ENCODE peak calls at places on chromosomes 6 and 20, in eight cellular contexts. X is uterus; I is dorsolateral prefrontal cortex; C is activated CD4-positive, alpha-beta T cell treated with anti-CD3 and anti-CD28 coated beads for 4 hours; V is hepatic stellate cell; Y is KBM-7; H is cardiac muscle cell; L is fibroblast of lung. G is an unnamed sample.

GRCh38 chr6:21665101-21665435 is 71.5 kb downstream of the SOX4 start:
- DNase-seq in X (no peak), I (no peak), C (no peak), V (peak; percentile 22), Y (no peak), H (no peak), L (peak; percentile 22), G (peak; percentile 27)

GRCh38 chr20:6884114-6884513 is 116.6 kb downstream of the BMP2 start:
- DNase-seq in X (no peak), I (no peak), C (no peak), V (no peak), Y (no peak), H (no peak), L (peak; percentile 1), G (no peak)

GRCh38 chr6:80104520-80104919 is 2.0 kb upstream of the BCKDHB start:
- DNase-seq in X (no peak), I (no peak), C (no peak), V (no peak), Y (no peak), H (no peak), L (no peak), G (no peak)

GRCh38 chr20:49575551-49576060 is 7.7 kb upstream of the PTGIS start:
- DNase-seq in X (peak; percentile 57), I (no peak), C (no peak), V (no peak), Y (no peak), H (no peak), L (peak; percentile 56), G (no peak)

GRCh38 chr20:46230811-46231282 is 77.5 kb downstream of the CDH22 start:
- DNase-seq in X (no peak), I (no peak), C (no peak), V (peak; percentile 26), Y (peak; percentile 23), H (peak; percentile 83), L (peak; percentile 40), G (peak; percentile 61)

GRCh38 chr6:118886641-118887040 is 7.3 kb upstream of the ASF1A start:
- DNase-seq in X (no peak), I (no peak), C (no peak), V (no peak), Y (no peak), H (no peak), L (no peak), G (no peak)

GRCh38 chr20:52596261-52596660 is 375.9 kb upstream of the TSHZ2 start:
- DNase-seq in X (no peak), I (no peak), C (no peak), V (no peak), Y (no peak), H (peak; percentile 15), L (no peak), G (no peak)

GRCh38 chr6:87483929-87484328 is 11.2 kb downstream of the SLC35A1 start:
- DNase-seq in X (no peak), I (no peak), C (peak; percentile 13), V (no peak), Y (peak; percentile 26), H (no peak), L (peak; percentile 67), G (no peak)

GRCh38 chr20:17856024-17856564 is 112.5 kb downstream of the SNX5 start:
- DNase-seq in X (no peak), I (no peak), C (no peak), V (no peak), Y (no peak), H (no peak), L (no peak), G (no peak)

G was measured in AG08396.